ENCODE peak calls at places on chromosomes 13 and 19, in four cellular contexts. D, C, V and H are unnamed samples.

GRCh38 chr13:96958286-96958891 is 35.9 kb downstream of the OXGR1 start:
- DNase-seq in D (no peak), C (no peak), V (peak; percentile 28), H (peak; percentile 17)

GRCh38 chr13:48849515-48849914 is 126.2 kb upstream of the FNDC3A start:
- DNase-seq in C (no peak), V (no peak), D (no peak), H (no peak)

GRCh38 chr19:36008336-36008978 is at the start of gene SYNE4:
- DNase-seq in D (no peak), V (no peak), C (no peak), H (no peak)

GRCh38 chr19:9427941-9428340 is 7.4 kb downstream of the ZNF266 start:
- DNase-seq in D (no peak), C (no peak), V (no peak), H (no peak)

GRCh38 chr19:58047672-58048071 is 11.4 kb upstream of the ZNF135 start:
- DNase-seq in C (no peak), D (no peak), V (no peak), H (no peak)

GRCh38 chr13:93256998-93257397 is 30.4 kb downstream of the GPC6 start:
- DNase-seq in D (no peak), C (no peak), V (no peak), H (no peak)

GRCh38 chr13:34176636-34177035 is 358.7 kb downstream of the RFC3 start:
- DNase-seq in V (no peak), C (no peak), D (no peak), H (no peak)

GRCh38 chr13:46914341-46914740 is 17.5 kb upstream of the HTR2A start:
- DNase-seq in D (no peak), V (no peak), C (no peak), H (no peak)

GRCh38 chr19:13208131-13208963 is 58.1 kb downstream of the IER2 start:
- DNase-seq in V (peak; percentile 52), D (peak; percentile 73), C (peak; percentile 32), H (no peak)

GRCh38 chr13:106484755-106485193 is 50.7 kb downstream of the EFNB2 start:
- DNase-seq in C (no peak), V (no peak), D (peak; percentile 68), H (no peak)

GRCh38 chr19:12994701-12995595 is at the start of gene NFIX:
- DNase-seq in C (peak; percentile 40), D (peak; percentile 90), V (peak; percentile 69), H (no peak)

GRCh38 chr19:6825076-6825774 is 52.7 kb downstream of the VAV1 start:
- DNase-seq in C (no peak), D (no peak), V (no peak), H (no peak)

GRCh38 chr19:27746691-27747380 is 1466.1 kb downstream of the UQCRFS1 start:
- DNase-seq in D (peak; percentile 75), C (no peak), V (no peak), H (no peak)

GRCh38 chr13:57253551-57253950 is 86.6 kb downstream of the PRR20E start:
- DNase-seq in V (no peak), D (no peak), C (no peak), H (no peak)

GRCh38 chr19:55687281-55688172 is 12.5 kb downstream of the EPN1 start:
- DNase-seq in V (no peak), C (no peak), D (peak; percentile 38), H (no peak)

GRCh38 chr13:29210676-29211075 is 384.8 kb downstream of the SLC7A1 start:
- DNase-seq in C (no peak), D (no peak), V (no peak), H (no peak)

GRCh38 chr13:27981006-27981708 is 7.3 kb downstream of the URAD start:
- DNase-seq in V (no peak), D (no peak), C (no peak), H (no peak)

GRCh38 chr13:94784066-94784465 is 71.7 kb upstream of the SOX21 start:
- DNase-seq in V (peak; percentile 4), D (no peak), C (no peak), H (no peak)

GRCh38 chr13:35781661-35782060 is 305.2 kb upstream of the MAB21L1 start:
- DNase-seq in V (no peak), C (no peak), D (no peak), H (no peak)

GRCh38 chr13:78593652-78594494 is 9.5 kb downstream of the POU4F1 start:
- DNase-seq in C (no peak), V (no peak), D (no peak), H (no peak)

GRCh38 chr13:85406269-85406975 is 392.8 kb downstream of the SLITRK6 start:
- DNase-seq in C (no peak), D (no peak), V (no peak), H (no peak)

GRCh38 chr19:18317998-18318800 is 4.7 kb downstream of the LSM4 start:
- DNase-seq in D (peak; percentile 87), V (no peak), C (peak; percentile 49), H (peak; percentile 88)

GRCh38 chr13:40476175-40476958 is 190.1 kb downstream of the FOXO1 start:
- DNase-seq in D (no peak), C (no peak), V (peak; percentile 14), H (no peak)

DNA sequence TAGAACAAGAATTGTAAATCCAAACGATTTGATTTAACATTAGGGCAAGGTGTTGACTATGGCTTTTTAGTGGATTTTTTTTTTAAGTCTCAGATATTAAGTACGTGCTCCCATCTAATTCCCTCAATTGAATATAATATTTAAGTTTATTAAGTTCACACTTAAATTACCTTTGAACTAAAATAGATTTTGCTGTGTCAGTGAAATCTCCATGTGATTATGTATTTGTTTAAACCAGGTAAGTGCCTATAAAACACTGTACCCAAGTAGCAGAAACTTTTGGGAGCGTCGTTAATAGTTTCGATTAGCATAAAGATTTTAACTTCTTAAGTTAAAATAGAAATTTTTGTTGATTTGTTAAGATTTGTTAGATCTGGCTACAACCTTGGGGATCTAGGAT is 1.6 kb downstream of the CLN5 start:
- DNase-seq in V (no peak), C (no peak), D (no peak), H (no peak)
- H3K4me3 ChIP-seq in V (no peak overlapping the region), C (no peak overlapping the region), D (no peak overlapping the region), H (no peak overlapping the region)

GRCh38 chr19:16603090-16603489 is 24.9 kb downstream of the MED26 start:
- DNase-seq in D (no peak), C (no peak), V (no peak), H (no peak)

GRCh38 chr19:16599655-16600346 is 27.6 kb upstream of the SLC35E1 start:
- DNase-seq in V (no peak), D (no peak), C (no peak), H (no peak)

GRCh38 chr19:16598848-16599247 is 26.6 kb upstream of the SLC35E1 start:
- DNase-seq in C (no peak), D (no peak), V (no peak), H (no peak)

GRCh38 chr19:16600824-16601223 is 27.2 kb downstream of the MED26 start:
- DNase-seq in V (no peak), C (no peak), D (no peak), H (no peak)

GRCh38 chr19:16601378-16602052 is 26.5 kb downstream of the MED26 start:
- DNase-seq in D (peak; percentile 72), V (no peak), C (no peak), H (no peak)
- H3K4me3 ChIP-seq in D (no peak overlapping the region), V (no peak overlapping the region), C (no peak overlapping the region), H (no peak overlapping the region)

DNA sequence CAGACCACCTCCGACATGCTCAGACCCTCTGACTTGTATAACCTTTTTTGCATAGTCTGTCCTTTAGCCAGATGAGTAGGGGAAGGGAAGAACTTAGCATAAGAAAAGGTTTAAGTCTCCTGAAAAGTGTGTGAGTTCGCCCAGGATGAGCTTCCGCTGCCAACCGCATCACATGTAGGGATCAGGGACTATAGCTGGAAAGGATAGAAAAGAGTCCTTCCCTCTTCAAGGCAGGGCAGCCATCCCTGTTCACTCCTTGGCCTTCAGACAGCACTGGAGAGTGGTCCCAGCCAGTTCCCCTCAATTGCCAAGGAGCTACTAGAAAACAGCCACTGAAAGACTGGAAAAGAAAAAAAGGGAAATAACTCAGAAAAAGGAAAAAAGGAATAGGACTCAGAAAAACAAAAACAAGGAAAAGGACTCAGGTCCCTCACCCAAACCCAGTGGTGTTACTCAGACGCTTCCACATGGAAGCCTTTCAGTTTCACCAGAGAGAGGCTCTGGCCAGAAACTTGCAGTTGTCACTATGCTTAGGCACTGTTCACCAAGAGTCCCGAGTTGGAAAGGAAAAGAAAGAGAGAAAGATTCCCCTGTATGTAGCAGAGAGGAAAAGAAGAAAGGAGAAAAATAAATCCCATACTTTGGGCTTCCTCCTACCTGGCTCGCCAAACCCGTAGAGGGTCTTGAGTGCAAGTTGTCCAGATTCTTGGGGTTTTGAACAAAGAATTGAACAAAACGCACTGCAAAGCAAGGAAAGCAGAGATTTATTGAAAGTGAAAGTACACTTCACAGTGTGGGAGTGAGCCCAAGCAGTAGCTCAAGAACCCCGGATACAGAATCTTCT is 5.6 kb upstream of the TM9SF2 start:
- DNase-seq in C (no peak), D (no peak), V (peak; percentile 40), H (no peak)
- H3K4me3 ChIP-seq in C (peak overlapping the region; percentile 57), D (peak overlapping the region; percentile 51), V (peak overlapping the region; percentile 52), H (peak overlapping the region; percentile 41)

DNA sequence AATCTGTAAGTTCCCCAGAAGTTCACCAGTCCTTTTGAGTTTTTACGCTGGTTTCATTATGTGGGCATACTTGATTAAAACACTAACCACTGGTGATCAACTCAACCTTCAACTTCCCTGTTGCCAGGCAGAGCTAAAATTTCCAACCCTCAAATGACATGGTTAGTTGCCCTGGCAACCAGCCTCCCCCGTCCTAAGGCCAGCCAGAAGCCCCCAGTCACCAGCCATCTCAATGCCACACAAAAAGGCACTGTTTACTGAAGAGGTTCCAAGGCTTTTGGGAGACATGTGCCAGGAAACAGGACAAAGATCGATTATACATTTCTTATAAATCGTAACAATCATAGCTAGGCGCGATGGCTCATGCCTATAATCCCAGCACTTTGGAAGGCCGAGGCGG is 1.6 kb downstream of the ZNF649 start:
- DNase-seq in D (no peak), C (no peak), V (no peak), H (no peak)
- H3K4me3 ChIP-seq in D (no peak overlapping the region), C (no peak overlapping the region), V (no peak overlapping the region), H (no peak overlapping the region)